ENCODE peak calls at places on chromosome 10, in eight cellular contexts. One of them, this sample, is unnamed.
A peak's percentile ranks its signal among the peaks of the same experiment; 100 is the strongest.

GRCh38 chr10:131580674-131581073 is 269.2 kb upstream of the TCERG1L start:
- DNase-seq in progenitor cell of endocrine pancreas: no peak
- DNase-seq in fibroblast of lung: no peak
- DNase-seq in AG09319: no peak
- DNase-seq in OCI-LY7: no peak
- DNase-seq in AG04450: no peak
- DNase-seq in cardiac fibroblast: no peak
- DNase-seq in body of pancreas: no peak
- DNase-seq in this sample: no peak

GRCh38 chr10:48608279-48608681 is 3.4 kb upstream of the ARHGAP22 start:
- DNase-seq in progenitor cell of endocrine pancreas: peak; percentile 26
- DNase-seq in fibroblast of lung: peak; percentile 31
- DNase-seq in cardiac fibroblast: peak; percentile 61
- DNase-seq in OCI-LY7: peak; percentile 76
- DNase-seq in body of pancreas: peak; percentile 47
- DNase-seq in AG04450: no peak
- DNase-seq in AG09319: no peak
- DNase-seq in this sample: peak; percentile 85

GRCh38 chr10:23461557-23461956 is 22.7 kb downstream of the OTUD1 start:
- DNase-seq in AG09319: no peak
- DNase-seq in body of pancreas: no peak
- DNase-seq in cardiac fibroblast: no peak
- DNase-seq in OCI-LY7: no peak
- DNase-seq in AG04450: no peak
- DNase-seq in fibroblast of lung: no peak
- DNase-seq in progenitor cell of endocrine pancreas: no peak
- DNase-seq in this sample: no peak

GRCh38 chr10:12628153-12628552 is 278.8 kb downstream of the CAMK1D start:
- DNase-seq in AG04450: no peak
- DNase-seq in OCI-LY7: no peak
- DNase-seq in body of pancreas: no peak
- DNase-seq in cardiac fibroblast: no peak
- DNase-seq in fibroblast of lung: no peak
- DNase-seq in AG09319: no peak
- DNase-seq in progenitor cell of endocrine pancreas: no peak
- DNase-seq in this sample: no peak

GRCh38 chr10:62149621-62150020 is 119.0 kb downstream of the RTKN2 start:
- DNase-seq in fibroblast of lung: no peak
- DNase-seq in cardiac fibroblast: no peak
- DNase-seq in OCI-LY7: no peak
- DNase-seq in progenitor cell of endocrine pancreas: no peak
- DNase-seq in AG04450: no peak
- DNase-seq in body of pancreas: no peak
- DNase-seq in AG09319: no peak
- DNase-seq in this sample: no peak

GRCh38 chr10:121459279-121459764 is 138.9 kb downstream of the FGFR2 start:
- DNase-seq in fibroblast of lung: no peak
- DNase-seq in OCI-LY7: no peak
- DNase-seq in AG09319: no peak
- DNase-seq in AG04450: no peak
- DNase-seq in progenitor cell of endocrine pancreas: no peak
- DNase-seq in body of pancreas: no peak
- DNase-seq in cardiac fibroblast: no peak
- DNase-seq in this sample: no peak

GRCh38 chr10:121131426-121132277 is 280.5 kb downstream of the WDR11 start:
- DNase-seq in AG04450: no peak
- DNase-seq in OCI-LY7: no peak
- DNase-seq in cardiac fibroblast: no peak
- DNase-seq in AG09319: no peak
- DNase-seq in progenitor cell of endocrine pancreas: no peak
- DNase-seq in body of pancreas: no peak
- DNase-seq in fibroblast of lung: no peak
- DNase-seq in this sample: no peak

GRCh38 chr10:89773081-89773480 is 71.7 kb downstream of the KIF20B start:
- DNase-seq in OCI-LY7: no peak
- DNase-seq in AG09319: no peak
- DNase-seq in body of pancreas: no peak
- DNase-seq in fibroblast of lung: no peak
- DNase-seq in cardiac fibroblast: peak; percentile 44
- DNase-seq in AG04450: no peak
- DNase-seq in progenitor cell of endocrine pancreas: no peak
- DNase-seq in this sample: no peak

GRCh38 chr10:31147220-31147608 is 115.5 kb upstream of the ZNF438 start:
- DNase-seq in progenitor cell of endocrine pancreas: no peak
- DNase-seq in body of pancreas: no peak
- DNase-seq in cardiac fibroblast: peak; percentile 93
- DNase-seq in AG04450: peak; percentile 42
- DNase-seq in fibroblast of lung: peak; percentile 69
- DNase-seq in OCI-LY7: no peak
- DNase-seq in AG09319: no peak
- DNase-seq in this sample: no peak

GRCh38 chr10:71542476-71542875 is 145.8 kb downstream of the CDH23 start:
- DNase-seq in progenitor cell of endocrine pancreas: no peak
- DNase-seq in AG04450: no peak
- DNase-seq in cardiac fibroblast: no peak
- DNase-seq in body of pancreas: no peak
- DNase-seq in OCI-LY7: no peak
- DNase-seq in AG09319: no peak
- DNase-seq in fibroblast of lung: no peak
- DNase-seq in this sample: no peak

GRCh38 chr10:70758757-70759514 is 26.2 kb downstream of the TBATA start:
- DNase-seq in fibroblast of lung: peak; percentile 78
- DNase-seq in AG09319: peak; percentile 36
- DNase-seq in progenitor cell of endocrine pancreas: peak; percentile 54
- DNase-seq in body of pancreas: peak; percentile 71
- DNase-seq in AG04450: peak; percentile 61
- DNase-seq in OCI-LY7: peak; percentile 78
- DNase-seq in cardiac fibroblast: peak; percentile 84
- DNase-seq in this sample: peak; percentile 74

GRCh38 chr10:9944690-9945089 is 1073.0 kb upstream of the CELF2 start:
- DNase-seq in cardiac fibroblast: no peak
- DNase-seq in progenitor cell of endocrine pancreas: no peak
- DNase-seq in AG09319: no peak
- DNase-seq in AG04450: no peak
- DNase-seq in body of pancreas: no peak
- DNase-seq in fibroblast of lung: no peak
- DNase-seq in OCI-LY7: no peak
- DNase-seq in this sample: no peak

GRCh38 chr10:34908472-34908871 is 93.4 kb upstream of the PARD3 start:
- DNase-seq in fibroblast of lung: peak; percentile 16
- DNase-seq in body of pancreas: no peak
- DNase-seq in cardiac fibroblast: peak; percentile 52
- DNase-seq in AG04450: peak; percentile 33
- DNase-seq in progenitor cell of endocrine pancreas: no peak
- DNase-seq in AG09319: peak; percentile 39
- DNase-seq in OCI-LY7: no peak
- DNase-seq in this sample: peak; percentile 11

GRCh38 chr10:16681525-16681924 is 135.7 kb downstream of the RSU1 start:
- DNase-seq in AG09319: no peak
- DNase-seq in fibroblast of lung: no peak
- DNase-seq in AG04450: no peak
- DNase-seq in body of pancreas: no peak
- DNase-seq in progenitor cell of endocrine pancreas: no peak
- DNase-seq in OCI-LY7: no peak
- DNase-seq in cardiac fibroblast: no peak
- DNase-seq in this sample: no peak

GRCh38 chr10:35027567-35027966 is 62.6 kb downstream of the CUL2 start:
- DNase-seq in body of pancreas: no peak
- DNase-seq in OCI-LY7: no peak
- DNase-seq in AG04450: no peak
- DNase-seq in progenitor cell of endocrine pancreas: no peak
- DNase-seq in cardiac fibroblast: peak; percentile 52
- DNase-seq in AG09319: no peak
- DNase-seq in fibroblast of lung: peak; percentile 53
- DNase-seq in this sample: no peak

GRCh38 chr10:60769406-60769805 is 8.9 kb upstream of the CDK1 start:
- DNase-seq in AG04450: no peak
- DNase-seq in cardiac fibroblast: no peak
- DNase-seq in progenitor cell of endocrine pancreas: no peak
- DNase-seq in fibroblast of lung: no peak
- DNase-seq in AG09319: no peak
- DNase-seq in body of pancreas: no peak
- DNase-seq in OCI-LY7: no peak
- DNase-seq in this sample: no peak

GRCh38 chr10:35452847-35453246 is 116.5 kb downstream of the CCNY start:
- DNase-seq in fibroblast of lung: no peak
- DNase-seq in progenitor cell of endocrine pancreas: no peak
- DNase-seq in AG09319: no peak
- DNase-seq in cardiac fibroblast: no peak
- DNase-seq in body of pancreas: no peak
- DNase-seq in AG04450: no peak
- DNase-seq in OCI-LY7: no peak
- DNase-seq in this sample: no peak

DNA sequence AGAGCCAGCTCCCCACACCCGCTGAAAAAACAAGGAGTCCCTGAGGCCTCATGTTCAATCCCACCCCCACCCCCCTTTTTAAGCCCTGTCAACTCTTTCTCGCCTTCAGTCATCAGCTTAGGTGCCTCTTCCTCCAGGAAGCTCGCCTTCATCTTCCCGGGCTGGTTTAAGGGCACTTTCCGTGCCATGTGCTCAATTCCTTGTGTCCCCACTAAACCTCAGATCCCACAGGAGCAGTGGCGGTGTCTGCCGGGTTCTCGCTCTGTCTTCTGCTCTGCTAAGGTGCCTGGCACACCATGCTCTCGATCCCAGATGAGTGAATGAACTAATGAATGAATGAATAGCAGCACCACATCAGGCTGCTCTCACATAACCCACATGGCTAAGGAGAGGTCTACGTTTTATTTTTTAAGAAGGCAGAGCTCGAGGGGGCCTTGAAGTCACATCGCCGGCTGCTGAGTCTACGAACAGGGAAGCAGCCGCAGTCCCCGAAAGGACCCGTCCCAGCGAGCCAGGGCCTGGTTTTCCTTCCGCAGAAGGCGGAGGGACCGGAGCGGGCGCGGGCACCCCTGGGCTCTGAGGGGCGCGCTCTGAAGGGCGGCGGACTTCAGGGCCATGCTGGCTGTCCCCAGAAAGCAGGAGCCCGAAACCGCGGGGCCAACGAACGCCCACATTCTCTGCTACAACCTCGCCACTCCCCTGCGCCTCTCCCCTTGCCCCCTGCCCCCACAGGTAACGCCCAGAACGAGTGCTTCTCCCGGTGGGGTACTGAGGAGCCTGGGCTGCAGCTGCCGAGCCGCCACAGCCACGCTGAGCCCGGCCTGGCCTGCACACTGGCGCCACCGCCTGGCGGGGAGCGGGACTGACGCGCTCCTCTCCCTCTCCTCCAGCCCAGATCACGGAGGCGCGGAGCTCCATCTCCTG is 73.4 kb upstream of the KCNMA1 start:
- DNase-seq in AG04450: no peak
- DNase-seq in AG09319: no peak
- DNase-seq in OCI-LY7: peak; percentile 19
- DNase-seq in fibroblast of lung: peak; percentile 50
- DNase-seq in body of pancreas: peak; percentile 84
- DNase-seq in cardiac fibroblast: peak; percentile 63
- DNase-seq in progenitor cell of endocrine pancreas: peak; percentile 90
- DNase-seq in this sample: peak; percentile 82
- TF ChIP-seq CTCF in AG04450: peak; percentile 95
- TF ChIP-seq CTCF in AG09319: peak; percentile 96
- TF ChIP-seq CTCF in OCI-LY7: peak; percentile 86
- TF ChIP-seq CTCF in fibroblast of lung: peak; percentile 89
- TF ChIP-seq CTCF in body of pancreas: peak; percentile 95
- TF ChIP-seq CTCF in cardiac fibroblast: peak; percentile 93
- TF ChIP-seq CTCF in progenitor cell of endocrine pancreas: peak; percentile 98
- TF ChIP-seq CTCF in this sample: peak; percentile 99

GRCh38 chr10:26573674-26574073 is 123.8 kb upstream of the PDSS1 start:
- DNase-seq in AG04450: no peak
- DNase-seq in body of pancreas: no peak
- DNase-seq in progenitor cell of endocrine pancreas: no peak
- DNase-seq in fibroblast of lung: no peak
- DNase-seq in AG09319: no peak
- DNase-seq in cardiac fibroblast: no peak
- DNase-seq in OCI-LY7: no peak
- DNase-seq in this sample: no peak
- TF ChIP-seq CTCF in AG04450: no peak
- TF ChIP-seq CTCF in body of pancreas: no peak
- TF ChIP-seq CTCF in progenitor cell of endocrine pancreas: peak; percentile 34
- TF ChIP-seq CTCF in fibroblast of lung: no peak
- TF ChIP-seq CTCF in AG09319: no peak
- TF ChIP-seq CTCF in cardiac fibroblast: no peak
- TF ChIP-seq CTCF in OCI-LY7: no peak
- TF ChIP-seq CTCF in this sample: no peak

DNA sequence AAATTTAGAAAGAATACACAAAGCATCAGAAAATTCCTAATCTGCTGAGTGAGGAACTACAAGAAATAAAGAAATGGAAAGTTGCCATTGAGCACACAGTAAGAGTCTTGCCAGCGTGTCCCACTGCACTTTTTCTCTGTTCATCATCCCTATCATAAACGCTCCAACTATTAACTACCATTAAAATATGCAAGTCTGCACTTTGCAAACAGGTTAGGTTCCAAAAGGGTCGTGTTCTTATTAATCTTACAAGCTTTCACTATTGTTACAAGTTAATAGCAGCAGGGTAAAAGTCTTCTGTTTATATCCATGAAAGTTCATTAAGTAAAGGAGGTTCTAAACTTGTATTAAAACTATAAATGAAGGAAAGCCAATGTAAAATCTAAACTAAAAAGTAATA is 5.2 kb upstream of the JMJD1C start:
- DNase-seq in progenitor cell of endocrine pancreas: no peak
- DNase-seq in fibroblast of lung: no peak
- DNase-seq in OCI-LY7: no peak
- DNase-seq in cardiac fibroblast: no peak
- DNase-seq in AG09319: no peak
- DNase-seq in AG04450: no peak
- DNase-seq in body of pancreas: no peak
- DNase-seq in this sample: no peak
- TF ChIP-seq CTCF in progenitor cell of endocrine pancreas: no peak
- TF ChIP-seq CTCF in fibroblast of lung: no peak
- TF ChIP-seq CTCF in OCI-LY7: no peak
- TF ChIP-seq CTCF in cardiac fibroblast: no peak
- TF ChIP-seq CTCF in AG09319: no peak
- TF ChIP-seq CTCF in AG04450: no peak
- TF ChIP-seq CTCF in body of pancreas: no peak
- TF ChIP-seq CTCF in this sample: no peak

DNA sequence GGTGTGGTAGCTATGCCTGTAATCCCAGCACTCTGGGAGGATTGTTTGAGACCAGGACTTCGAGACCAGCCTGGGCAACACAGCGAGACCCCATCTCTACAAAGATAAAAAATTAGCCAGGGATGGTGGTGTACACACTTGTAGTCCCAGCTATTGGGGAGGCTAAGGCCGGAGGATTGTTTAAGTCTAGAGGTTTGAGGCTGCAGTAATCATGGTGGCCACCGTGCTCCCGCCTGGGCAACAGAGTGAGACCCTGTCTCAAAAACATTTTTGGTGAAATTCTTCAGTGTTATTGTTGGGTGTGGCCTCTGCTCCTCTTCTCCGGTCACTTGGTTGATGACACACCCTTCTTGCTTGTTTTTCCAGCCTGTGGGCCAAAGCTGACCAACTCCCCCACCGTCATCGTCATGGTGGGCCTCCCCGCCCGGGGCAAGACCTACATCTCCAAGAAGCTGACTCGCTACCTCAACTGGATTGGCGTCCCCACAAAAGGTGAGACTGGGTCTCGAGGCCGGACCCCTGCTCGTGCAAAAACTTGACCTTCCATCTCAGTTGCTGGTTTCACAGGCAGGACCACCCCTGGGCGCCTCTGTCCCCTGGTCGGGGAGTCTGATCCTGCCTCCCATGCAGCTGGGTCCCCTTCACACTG is 10.6 kb downstream of the PFKFB3 start:
- DNase-seq in fibroblast of lung: no peak
- DNase-seq in OCI-LY7: no peak
- DNase-seq in progenitor cell of endocrine pancreas: no peak
- DNase-seq in cardiac fibroblast: peak; percentile 31
- DNase-seq in body of pancreas: no peak
- DNase-seq in AG04450: no peak
- DNase-seq in AG09319: no peak
- DNase-seq in this sample: no peak
- TF ChIP-seq CTCF in fibroblast of lung: no peak
- TF ChIP-seq CTCF in OCI-LY7: no peak
- TF ChIP-seq CTCF in progenitor cell of endocrine pancreas: no peak
- TF ChIP-seq CTCF in cardiac fibroblast: no peak
- TF ChIP-seq CTCF in body of pancreas: no peak
- TF ChIP-seq CTCF in AG04450: no peak
- TF ChIP-seq CTCF in AG09319: no peak
- TF ChIP-seq CTCF in this sample: no peak